ENCODE peak calls at places on chromosomes 3 and 15, in seven cellular contexts. K, I, A, P, S, E and V are unnamed samples.

GRCh38 chr3:159762981-159763465 is 225.6 kb upstream of the IL12A start:
- DNase-seq in K (peak), I (no peak), A (no peak), P (peak), S (peak), E (peak), V (peak)

GRCh38 chr3:23959147-23959900 is 14.2 kb downstream of the NR1D2 start:
- DNase-seq in K (no peak), I (no peak), A (no peak), P (no peak), S (peak), E (no peak), V (no peak)

GRCh38 chr3:46564190-46565112 is 1.7 kb downstream of the LRRC2 start:
- DNase-seq in K (no peak), I (no peak), A (no peak), P (no peak), S (no peak), E (no peak), V (no peak)

GRCh38 chr3:122674339-122674738 is 6.3 kb upstream of the PARP14 start:
- DNase-seq in K (no peak), I (no peak), A (no peak), P (no peak), S (no peak), E (no peak), V (no peak)

GRCh38 chr3:87228316-87228715 is 1.2 kb downstream of the CHMP2B start:
- DNase-seq in K (no peak), I (no peak), A (no peak), P (no peak), S (peak), E (no peak), V (no peak)

GRCh38 chr3:195451373-195452000 is 8.7 kb upstream of the ACAP2 start:
- DNase-seq in K (no peak), I (no peak), A (no peak), P (no peak), S (no peak), E (peak), V (peak)

GRCh38 chr3:15205934-15206661 is at the start of gene CAPN7:
- DNase-seq in K (peak), I (no peak), A (no peak), P (peak), S (peak), E (no peak), V (no peak)

GRCh38 chr3:149128856-149129255 is 582 bp upstream of the HPS3 start:
- DNase-seq in K (no peak), I (no peak), A (peak), P (no peak), S (peak), E (no peak), V (no peak)

GRCh38 chr15:50059883-50060282 is 59.1 kb downstream of the ATP8B4 start:
- DNase-seq in K (no peak), I (no peak), A (peak), P (no peak), S (no peak), E (no peak), V (no peak)

GRCh38 chr15:67196672-67197363 is 57.6 kb downstream of the AAGAB start:
- DNase-seq in K (no peak), I (no peak), A (no peak), P (no peak), S (no peak), E (no peak), V (no peak)